ENCODE peak calls at places on chromosome 2, in ten cellular contexts. T is neural progenitor cell, Y is cardiac muscle cell, P is esophagus squamous epithelium, S is A549, G is uterus, Q is H9, U is IMR-90, O is SK-N-SH, Z is esophagus muscularis mucosa. B is an unnamed sample. For H3K4me1, the result is how much of the 10 kb centered on the place peaks cover.

GRCh38 chr2:55268288-55268906 is 634 bp downstream of the MTIF2 start:
- DNase-seq in T (peak), Y (no peak), P (no peak), S (no peak), G (no peak), Q (no peak), U (no peak), O (no peak), Z (no peak), B (no peak)

GRCh38 chr2:666441-666840 is 10.8 kb downstream of the TMEM18 start:
- DNase-seq in T (no peak), Y (no peak), P (no peak), S (no peak), G (no peak), Q (peak), U (no peak), O (no peak), Z (no peak), B (no peak)

GRCh38 chr2:239945751-239946569 is 79.2 kb downstream of the NDUFA10 start:
- DNase-seq in T (no peak), Y (no peak), P (no peak), S (no peak), G (peak), Q (peak), U (no peak), O (no peak), Z (no peak), B (no peak)

GRCh38 chr2:226849349-226849748 is 13.5 kb downstream of the RHBDD1 start:
- DNase-seq in T (no peak), Y (no peak), P (no peak), S (no peak), G (no peak), Q (peak), U (no peak), O (no peak), Z (no peak), B (no peak)

GRCh38 chr2:100066856-100067255 is 75.5 kb downstream of the AFF3 start:
- DNase-seq in T (no peak), Y (no peak), P (no peak), S (no peak), G (no peak), Q (no peak), U (no peak), O (no peak), Z (no peak), B (no peak)

GRCh38 chr2:168603439-168603961 is 147.4 kb downstream of the CERS6 start:
- DNase-seq in T (no peak), Y (peak), P (no peak), S (no peak), G (no peak), Q (no peak), U (peak), O (no peak), Z (no peak), B (no peak)

GRCh38 chr2:238032755-238033337 is 28.0 kb upstream of the SCLY start:
- DNase-seq in T (no peak), Y (no peak), P (no peak), S (no peak), G (no peak), Q (no peak), U (no peak), O (no peak), Z (no peak), B (no peak)

GRCh38 chr2:134461511-134461910 is 207.6 kb downstream of the MGAT5 start:
- DNase-seq in T (no peak), Y (no peak), P (no peak), S (no peak), G (no peak), Q (no peak), U (peak), O (no peak), Z (no peak), B (no peak)

GRCh38 chr2:113716291-113716690 is 40.2 kb downstream of the SLC35F5 start:
- DNase-seq in T (no peak), Y (peak), P (no peak), S (no peak), G (no peak), Q (no peak), U (peak), O (no peak), Z (no peak), B (no peak)

DNA sequence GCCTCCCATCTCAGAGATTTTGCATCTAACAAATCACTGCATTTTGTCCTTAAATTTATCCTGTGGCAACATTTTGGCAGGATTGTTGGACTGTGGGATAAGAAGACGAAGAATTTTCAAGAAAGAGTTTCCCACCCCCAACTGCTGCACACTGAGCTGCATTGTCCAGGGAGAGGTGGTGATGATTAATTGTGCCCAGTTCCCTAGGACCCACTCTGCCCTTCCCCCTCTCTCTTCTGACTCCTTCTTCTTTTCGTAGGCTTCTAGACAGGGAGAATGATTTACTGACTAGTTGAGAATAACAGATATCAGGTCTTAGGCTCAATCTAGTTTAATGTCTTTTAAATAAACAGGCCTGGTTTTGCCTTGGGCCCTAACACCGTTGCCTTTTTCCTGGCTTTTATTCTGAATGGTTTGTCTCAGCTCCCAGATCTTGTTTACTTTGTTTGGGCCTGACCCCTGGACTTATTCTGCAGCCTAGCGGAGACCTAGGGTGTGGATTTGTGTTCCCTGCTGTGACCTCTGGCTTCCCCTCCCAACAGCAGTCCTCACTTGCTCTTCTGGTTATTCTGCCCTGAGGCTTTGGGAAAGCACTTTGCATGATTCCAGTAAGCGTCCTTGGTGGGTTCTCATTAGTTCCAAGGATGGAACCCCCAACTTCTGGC is 233.3 kb downstream of the INSIG2 start:
- DNase-seq in T (peak), Y (no peak), P (no peak), S (no peak), G (no peak), Q (peak), U (no peak), O (no peak), Z (peak), B (no peak)
- TF ChIP-seq CTCF in T (peak), Y (no peak), P (no peak), S (no peak), G (no peak), Q (peak), U (no peak), O (no peak), Z (no peak), B (no peak)

GRCh38 chr2:26245810-26246209 is 1.1 kb downstream of the HADHB start:
- DNase-seq in T (no peak), Y (peak), P (no peak), S (no peak), G (no peak), Q (no peak), U (peak), O (no peak), Z (no peak), B (no peak)
- H3K27ac ChIP-seq in T (no peak), Y (peak), P (peak), S (peak), G (no peak), Q (no peak), U (no peak), O (peak), Z (peak), B (peak)

DNA sequence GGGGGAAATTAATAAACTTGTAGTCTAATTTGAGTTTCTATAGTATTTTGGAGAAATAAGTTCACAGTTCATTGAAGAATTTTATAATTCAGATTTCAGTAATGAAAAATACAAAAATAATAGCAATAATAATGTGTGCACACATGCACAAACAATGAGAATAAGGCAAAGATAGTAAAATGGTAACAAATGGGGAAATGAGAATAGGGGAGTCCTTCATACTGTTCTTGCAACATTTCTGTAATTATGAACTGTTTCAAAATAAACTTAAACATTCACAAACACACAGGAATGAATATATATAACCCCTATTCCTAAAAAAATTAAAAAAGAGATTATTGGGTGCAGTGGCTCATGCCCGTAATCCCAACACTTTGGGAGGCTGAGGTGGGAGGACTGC is 63.9 kb downstream of the SPRED2 start:
- DNase-seq in T (no peak), Y (no peak), P (no peak), S (no peak), G (no peak), Q (no peak), U (no peak), O (no peak), Z (no peak), B (no peak)
- H3K4me1 ChIP-seq in T (under half), Y (under half), P (under half), S (half or more), G (under half), Q (under half), U (under half), O (under half), Z (half or more), B (under half)

DNA sequence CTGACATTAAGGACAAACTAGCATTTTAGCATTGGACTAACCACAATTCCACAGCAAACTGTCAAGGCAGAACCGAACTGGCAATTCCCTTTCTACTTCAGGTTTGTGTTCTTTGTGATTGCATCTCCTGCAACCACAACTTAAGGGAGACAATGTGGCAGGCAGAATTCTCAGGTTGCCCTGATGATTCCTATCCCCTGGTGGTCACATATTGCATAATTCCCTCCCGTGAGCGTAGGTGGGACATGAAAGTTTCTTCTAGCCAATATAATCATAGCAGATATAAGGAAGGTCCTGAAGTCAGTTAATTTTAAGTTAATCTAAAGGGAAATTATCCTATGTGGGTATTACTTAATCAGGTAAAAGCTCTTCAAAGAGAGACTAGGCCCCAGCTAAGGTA is 45.8 kb upstream of the TNP1 start:
- DNase-seq in T (no peak), Y (no peak), P (no peak), S (no peak), G (no peak), Q (no peak), U (no peak), O (no peak), Z (no peak), B (no peak)
- TF ChIP-seq CTCF in T (peak), Y (no peak), P (no peak), S (no peak), G (no peak), Q (peak), U (no peak), O (no peak), Z (no peak), B (no peak)

GRCh38 chr2:172275239-172275638 is 152.1 kb upstream of the ITGA6 start:
- DNase-seq in T (no peak), Y (no peak), P (no peak), S (no peak), G (no peak), Q (no peak), U (no peak), O (no peak), Z (no peak), B (no peak)

GRCh38 chr2:172276961-172277360 is 150.4 kb upstream of the ITGA6 start:
- DNase-seq in T (no peak), Y (no peak), P (no peak), S (no peak), G (no peak), Q (no peak), U (no peak), O (no peak), Z (no peak), B (no peak)

GRCh38 chr2:172278642-172279041 is 148.7 kb upstream of the ITGA6 start:
- DNase-seq in T (no peak), Y (no peak), P (no peak), S (no peak), G (no peak), Q (no peak), U (no peak), O (no peak), Z (no peak), B (no peak)

GRCh38 chr2:172270278-172271079 is 156.9 kb upstream of the ITGA6 start:
- DNase-seq in T (peak), Y (no peak), P (no peak), S (no peak), G (no peak), Q (peak), U (peak), O (no peak), Z (no peak), B (no peak)

DNA sequence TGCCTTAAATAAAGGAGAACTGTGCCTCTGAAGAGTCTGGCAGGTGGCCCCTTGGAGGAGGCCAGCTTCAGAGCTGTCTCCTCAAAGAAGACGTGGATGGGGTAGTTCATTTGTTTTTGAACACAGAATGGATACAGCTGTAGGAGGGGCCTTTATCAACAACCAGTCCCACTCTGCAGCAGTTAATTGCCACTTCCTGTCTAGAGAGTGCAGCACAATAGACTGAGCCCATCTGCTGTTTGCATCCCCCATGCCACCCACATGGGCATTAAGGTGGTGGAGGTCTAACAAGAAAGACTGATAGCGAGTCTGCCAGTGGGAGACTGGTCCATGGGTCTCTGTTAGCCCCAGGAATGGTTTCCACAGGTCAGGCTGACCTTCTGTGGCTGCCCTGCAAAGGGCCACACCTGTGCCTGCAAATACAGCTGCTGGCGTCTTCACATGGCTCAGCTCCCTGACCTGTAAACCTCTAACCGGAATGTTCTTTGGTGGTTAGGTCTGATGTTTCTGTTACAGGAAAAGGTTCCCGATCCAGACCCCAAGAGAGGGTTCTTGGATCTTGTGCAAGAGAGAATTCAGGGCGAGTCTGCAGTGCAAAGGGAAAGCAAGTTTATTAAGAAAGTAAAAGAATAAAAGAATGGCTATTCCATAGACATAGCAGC is 153.3 kb upstream of the ITGA6 start:
- DNase-seq in T (no peak), Y (no peak), P (no peak), S (no peak), G (no peak), Q (no peak), U (no peak), O (no peak), Z (no peak), B (no peak)
- H3K27ac ChIP-seq in T (no peak), Y (no peak), P (no peak), S (no peak), G (peak), Q (no peak), U (no peak), O (no peak), Z (no peak), B (no peak)

DNA sequence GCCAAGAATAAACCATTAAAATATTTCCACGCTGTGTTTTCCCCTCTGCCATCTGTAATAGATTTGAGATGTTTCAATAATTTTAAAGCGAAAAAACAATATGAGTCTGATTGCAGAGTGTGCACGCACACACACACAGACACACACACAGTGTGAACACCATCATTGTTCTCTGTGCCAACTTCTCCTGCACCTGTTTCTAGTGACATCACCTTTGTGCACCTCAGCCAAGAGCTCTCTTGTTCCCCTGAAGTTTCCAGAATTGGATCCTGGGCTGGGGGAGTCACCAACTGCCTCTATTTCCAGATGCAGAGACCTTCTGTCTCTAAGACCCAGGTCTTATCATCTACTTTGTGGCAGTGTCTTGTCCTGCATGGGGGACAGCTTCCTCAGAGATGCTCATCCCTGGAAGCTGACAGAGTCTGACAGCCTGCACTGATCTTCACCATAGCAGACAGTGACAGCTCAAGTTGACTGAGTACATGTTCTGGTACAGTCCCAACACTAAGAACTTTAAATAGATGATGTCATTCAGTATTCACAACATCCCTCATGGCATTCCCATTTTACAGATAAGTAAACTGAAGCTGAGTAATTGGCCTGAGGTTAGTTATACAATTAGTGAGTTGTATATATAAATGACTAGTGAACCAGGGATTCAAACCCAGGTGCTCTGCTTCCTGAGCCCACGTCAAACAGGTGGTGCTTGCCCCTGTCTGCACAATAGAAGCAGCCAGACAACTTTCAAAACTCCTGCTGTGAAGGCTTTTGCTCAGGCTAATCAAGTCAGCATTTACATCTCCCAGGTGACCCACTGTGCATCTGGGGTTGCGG is 39.4 kb downstream of the ACOXL start:
- DNase-seq in T (no peak), Y (no peak), P (no peak), S (no peak), G (no peak), Q (peak), U (no peak), O (no peak), Z (no peak), B (no peak)
- H3K4me1 ChIP-seq in T (under half), Y (under half), P (under half), S (under half), G (under half), Q (under half), U (under half), O (under half), Z (under half), B (under half)

GRCh38 chr2:223100061-223100511 is 48.1 kb downstream of the KCNE4 start:
- DNase-seq in T (no peak), Y (peak), P (no peak), S (no peak), G (peak), Q (no peak), U (peak), O (no peak), Z (no peak), B (peak)

GRCh38 chr2:223104336-223104735 is 52.3 kb downstream of the KCNE4 start:
- DNase-seq in T (no peak), Y (no peak), P (no peak), S (no peak), G (no peak), Q (no peak), U (no peak), O (no peak), Z (no peak), B (no peak)

GRCh38 chr2:223099561-223099960 is 47.6 kb downstream of the KCNE4 start:
- DNase-seq in T (no peak), Y (no peak), P (no peak), S (no peak), G (no peak), Q (no peak), U (no peak), O (no peak), Z (peak), B (no peak)

GRCh38 chr2:223102040-223102899 is 50.3 kb downstream of the KCNE4 start:
- DNase-seq in T (no peak), Y (no peak), P (no peak), S (no peak), G (no peak), Q (no peak), U (no peak), O (no peak), Z (no peak), B (no peak)

DNA sequence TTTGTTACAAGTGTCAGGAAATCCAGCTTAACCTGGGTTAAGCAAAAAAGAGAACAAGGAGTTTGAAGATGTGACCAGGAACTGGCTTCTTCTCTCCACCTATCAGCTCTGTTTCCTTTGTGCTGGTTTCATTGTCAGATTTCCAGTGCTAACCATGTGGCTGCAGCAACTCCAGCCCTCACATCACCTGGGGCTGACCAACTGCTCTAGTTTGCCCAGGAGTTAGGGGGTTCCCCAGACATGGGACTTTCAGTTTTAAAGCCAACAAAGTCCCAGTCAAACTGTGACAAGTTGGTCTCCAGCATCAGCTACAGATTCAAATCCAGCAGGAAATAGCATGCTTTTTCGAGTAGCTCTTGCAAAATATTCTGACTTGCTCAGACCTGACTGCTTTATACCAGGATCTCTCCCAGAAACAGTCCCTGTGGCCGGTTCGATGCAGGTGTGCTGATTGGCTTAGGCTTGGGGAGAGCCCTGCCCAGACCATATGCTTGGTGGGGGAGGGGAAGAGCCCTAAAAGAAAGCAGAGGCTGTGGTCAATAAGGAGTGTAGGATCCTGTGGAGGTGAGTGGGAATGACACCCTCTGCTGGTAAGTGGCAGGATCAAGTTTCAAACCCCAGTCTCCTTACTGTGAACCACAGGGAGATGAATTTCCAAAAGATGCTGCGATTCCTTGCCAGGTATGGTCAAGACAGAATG is 49.5 kb downstream of the KCNE4 start:
- DNase-seq in T (peak), Y (peak), P (no peak), S (peak), G (no peak), Q (peak), U (peak), O (peak), Z (peak), B (no peak)
- TF ChIP-seq CTCF in T (peak), Y (peak), P (no peak), S (peak), G (peak), Q (peak), U (peak), O (peak), Z (peak), B (peak)

DNA sequence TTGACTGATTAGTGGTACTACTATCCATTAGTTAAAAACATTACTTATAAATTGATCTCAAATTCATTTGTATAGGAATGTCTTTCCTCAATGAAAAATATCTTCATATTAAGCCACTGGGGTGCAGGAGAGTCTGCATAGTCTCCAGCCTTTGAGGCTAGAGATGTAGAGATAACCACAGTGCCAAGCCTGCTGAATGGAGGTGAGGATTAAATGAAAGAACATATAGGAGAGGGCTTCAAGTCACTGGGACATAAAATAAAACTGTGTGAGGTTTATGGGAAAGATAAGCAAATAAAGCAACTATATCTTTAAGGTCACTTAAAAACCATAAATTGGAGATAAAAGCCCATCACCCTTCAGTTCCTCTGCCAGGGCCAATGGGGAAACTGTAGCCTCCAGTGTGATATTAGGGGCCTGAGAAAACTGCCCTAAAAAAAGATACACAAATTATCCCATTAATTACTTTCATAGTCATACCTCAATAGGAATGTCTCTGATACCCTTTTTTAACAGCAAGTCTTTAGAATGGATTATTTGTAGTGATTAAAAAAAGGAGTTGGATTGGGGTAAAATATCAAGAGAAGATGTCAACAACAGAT is 27.6 kb downstream of the GALNT3 start:
- DNase-seq in T (no peak), Y (no peak), P (no peak), S (no peak), G (no peak), Q (no peak), U (no peak), O (no peak), Z (no peak), B (no peak)
- H3K27ac ChIP-seq in T (no peak), Y (no peak), P (no peak), S (no peak), G (no peak), Q (no peak), U (no peak), O (no peak), Z (no peak), B (no peak)